ENCODE peak calls at places on chromosomes 12 and 14, in six cellular contexts. S is stomach, D is HepG2, W is tibial nerve, Y is sigmoid colon, F is upper lobe of left lung. A is an unnamed sample.

GRCh38 chr12:112967306-112967705 is 11.0 kb upstream of the OAS2 start:
- DNase-seq in Y (no peak), W (no peak), S (no peak), D (no peak), F (no peak), A (no peak)

GRCh38 chr14:99728231-99728920 is 44.3 kb downstream of the CYP46A1 start:
- DNase-seq in D (no peak), W (no peak), F (no peak), Y (peak), S (peak), A (peak)

GRCh38 chr14:72201645-72202044 is 269.4 kb downstream of the RGS6 start:
- DNase-seq in F (no peak), D (no peak), Y (no peak), W (no peak), S (no peak), A (no peak)

GRCh38 chr14:36238666-36239363 is 62.3 kb upstream of the PTCSC3 start:
- DNase-seq in S (no peak), F (peak), D (no peak), W (no peak), Y (no peak), A (no peak)

GRCh38 chr12:5428332-5429221 is 3.3 kb upstream of the NTF3 start:
- DNase-seq in F (no peak), S (no peak), W (no peak), D (no peak), Y (no peak), A (no peak)

GRCh38 chr14:68939893-68940613 is 39.0 kb downstream of the ACTN1 start:
- DNase-seq in F (no peak), W (peak), Y (peak), S (peak), D (peak), A (peak)

GRCh38 chr12:49818241-49818640 is 10.0 kb downstream of the NCKAP5L start:
- DNase-seq in S (no peak), W (no peak), Y (peak), D (no peak), F (no peak), A (no peak)

GRCh38 chr14:71856199-71856919 is 75.9 kb upstream of the RGS6 start:
- DNase-seq in S (no peak), W (no peak), F (no peak), Y (no peak), D (no peak), A (no peak)

GRCh38 chr14:70416322-70416716 is 571 bp downstream of the SYNJ2BP start:
- DNase-seq in F (no peak), Y (no peak), W (no peak), S (no peak), D (no peak), A (no peak)

GRCh38 chr12:64459388-64460024 is 7.6 kb downstream of the TBK1 start:
- DNase-seq in Y (no peak), D (no peak), S (no peak), W (no peak), F (peak), A (no peak)

GRCh38 chr12:24561411-24561871 is 387.5 kb downstream of the BCAT1 start:
- DNase-seq in S (no peak), Y (peak), D (no peak), W (no peak), F (no peak), A (no peak)

GRCh38 chr14:102316746-102317563 is 2.6 kb upstream of the ZNF839 start:
- DNase-seq in S (peak), D (peak), F (peak), Y (peak), W (peak), A (peak)
- TF ChIP-seq EP300 in S (no peak), D (no peak), F (no peak), Y (no peak), W (peak), A (no peak)

GRCh38 chr12:22624908-22625646 is at the start of gene ETNK1:
- DNase-seq in D (peak), F (peak), Y (peak), S (peak), W (peak), A (peak)
- TF ChIP-seq EP300 in D (no peak), F (peak), Y (no peak), S (peak), W (peak), A (no peak)

GRCh38 chr12:27018071-27018470 is 3.9 kb upstream of the TM7SF3 start:
- DNase-seq in Y (no peak), F (no peak), S (no peak), W (no peak), D (no peak), A (no peak)
- TF ChIP-seq EP300 in Y (no peak), F (no peak), S (no peak), W (no peak), D (no peak), A (no peak)

GRCh38 chr14:22646570-22647254 is 2.6 kb upstream of the OR6J1 start:
- DNase-seq in W (no peak), S (no peak), Y (no peak), F (no peak), D (no peak), A (no peak)
- TF ChIP-seq EP300 in W (no peak), S (no peak), Y (no peak), F (no peak), D (no peak), A (no peak)

GRCh38 chr14:95147597-95147996 is 9.7 kb downstream of the DICER1 start:
- DNase-seq in S (no peak), F (no peak), W (no peak), Y (no peak), D (no peak), A (no peak)

GRCh38 chr14:95149441-95149840 is 7.9 kb downstream of the DICER1 start:
- DNase-seq in D (no peak), F (no peak), W (no peak), Y (no peak), S (no peak), A (no peak)

GRCh38 chr14:95151561-95151960 is 5.8 kb downstream of the DICER1 start:
- DNase-seq in W (no peak), S (no peak), Y (no peak), D (no peak), F (no peak), A (no peak)

GRCh38 chr14:95153866-95154265 is 3.5 kb downstream of the DICER1 start:
- DNase-seq in Y (no peak), F (no peak), S (no peak), W (no peak), D (no peak), A (no peak)

DNA sequence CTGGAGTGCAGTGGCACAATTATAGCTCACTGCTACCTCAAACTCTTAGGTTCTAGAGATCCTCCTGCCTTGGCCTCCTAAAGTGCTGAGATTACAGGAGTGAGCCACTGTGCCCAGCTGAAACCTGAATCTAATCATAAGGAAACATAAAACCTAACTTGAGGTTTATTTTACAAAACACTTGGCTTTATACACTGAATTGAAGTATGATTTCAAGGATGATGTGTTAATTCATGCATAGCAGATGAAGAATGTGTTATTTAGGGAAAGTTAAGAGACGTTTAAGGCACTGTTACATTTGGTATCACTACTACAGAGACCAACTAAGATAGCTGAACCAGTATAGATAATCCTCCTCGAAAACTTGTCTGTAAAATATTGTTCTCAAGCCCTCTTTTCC is 6.4 kb downstream of the DICER1 start:
- DNase-seq in D (no peak), S (no peak), W (no peak), Y (no peak), F (no peak), A (no peak)
- TF ChIP-seq EP300 in D (no peak), S (no peak), W (no peak), Y (no peak), F (no peak), A (no peak)

DNA sequence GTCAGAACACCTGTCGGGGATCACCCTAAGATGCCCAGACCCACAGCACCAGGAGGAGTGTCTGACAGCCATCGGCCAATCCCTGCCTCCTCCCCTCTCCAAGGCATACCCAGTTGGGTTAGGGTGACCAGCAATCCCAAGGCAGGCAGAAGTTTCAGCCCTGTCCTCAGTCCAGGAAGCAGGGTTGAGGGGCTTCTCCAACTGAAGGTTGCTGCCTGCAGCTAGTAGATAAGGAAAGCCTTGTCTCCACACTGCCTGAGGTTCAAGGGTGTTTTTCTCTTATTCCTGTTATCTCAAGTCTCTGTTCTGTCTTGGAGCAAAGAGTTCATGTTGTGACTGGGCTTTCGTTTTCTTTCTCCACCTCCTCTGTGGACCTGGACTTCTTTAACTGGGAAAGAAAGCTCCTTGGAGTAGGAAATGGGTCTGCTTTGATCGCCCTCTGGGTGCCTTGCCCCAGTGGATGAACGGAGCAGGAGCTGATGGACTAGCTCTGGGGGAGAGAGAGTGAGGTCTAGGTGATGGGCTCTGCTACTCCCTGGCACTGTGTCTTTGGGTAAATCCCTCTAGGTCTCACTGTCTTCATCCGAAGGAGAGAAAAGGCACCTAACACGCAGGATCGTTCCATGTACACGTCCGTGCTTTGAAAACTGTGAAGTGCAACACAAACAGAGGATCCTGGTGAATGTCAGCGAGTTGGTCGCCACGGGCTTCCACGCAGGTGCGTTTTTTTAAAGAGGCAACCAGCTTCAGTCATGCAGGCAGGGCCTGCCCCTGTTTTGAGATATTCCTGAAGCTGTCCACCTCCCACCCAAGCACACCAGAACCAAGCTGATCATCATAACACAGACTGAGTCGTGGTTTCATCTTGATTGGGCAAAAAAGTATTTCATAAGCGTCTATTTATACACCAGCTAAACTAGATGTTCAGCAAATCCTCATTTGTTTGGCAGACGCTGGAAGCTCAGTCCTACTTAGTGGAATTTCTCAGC is 52.5 kb upstream of the FOXN3 start:
- DNase-seq in W (no peak), F (no peak), S (no peak), D (no peak), Y (no peak), A (no peak)
- TF ChIP-seq EP300 in W (no peak), F (no peak), S (no peak), D (no peak), Y (no peak), A (no peak)

DNA sequence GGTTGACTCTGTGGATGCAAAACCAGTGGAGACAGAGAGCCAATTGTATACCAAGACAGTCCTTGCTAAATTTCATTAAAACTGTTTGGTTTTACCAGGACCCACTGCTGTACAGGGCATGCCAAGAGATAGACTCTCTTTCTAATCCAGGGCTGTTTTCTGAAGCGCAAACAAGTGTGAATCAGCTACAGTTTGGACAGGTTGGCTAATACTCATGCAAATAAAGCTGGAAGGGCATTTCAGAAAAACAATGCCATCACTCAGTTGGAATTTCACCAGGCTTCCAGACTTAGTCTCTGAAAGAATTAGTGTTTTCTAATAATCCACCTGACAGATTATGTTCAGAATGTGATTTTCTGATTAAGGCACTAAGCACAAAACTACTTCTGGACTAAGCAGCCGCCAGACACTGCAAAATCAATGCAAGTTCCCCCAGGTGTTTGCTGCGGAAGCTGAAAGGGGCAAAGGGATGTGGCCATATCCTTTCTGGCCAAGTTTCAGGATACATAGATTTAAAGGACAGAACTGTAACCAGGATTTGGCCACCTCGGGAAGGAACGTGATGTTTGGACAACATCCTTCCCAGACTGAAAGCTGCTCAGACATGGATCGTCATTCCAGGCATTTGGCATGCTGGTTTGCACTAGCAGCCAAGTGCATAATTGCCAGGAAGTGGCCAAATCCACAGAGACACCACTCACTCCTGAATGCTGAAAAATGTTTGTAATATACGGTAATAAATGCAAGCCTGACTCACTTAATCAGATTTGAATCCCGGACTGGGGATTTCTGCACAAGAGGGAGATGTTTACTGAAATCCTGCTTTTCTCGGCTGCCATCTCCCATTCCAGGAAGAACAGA is 32.0 kb upstream of the CDKN3 start:
- DNase-seq in Y (no peak), S (no peak), D (peak), F (no peak), W (no peak), A (no peak)
- TF ChIP-seq EP300 in Y (no peak), S (peak), D (no peak), F (peak), W (peak), A (peak)

DNA sequence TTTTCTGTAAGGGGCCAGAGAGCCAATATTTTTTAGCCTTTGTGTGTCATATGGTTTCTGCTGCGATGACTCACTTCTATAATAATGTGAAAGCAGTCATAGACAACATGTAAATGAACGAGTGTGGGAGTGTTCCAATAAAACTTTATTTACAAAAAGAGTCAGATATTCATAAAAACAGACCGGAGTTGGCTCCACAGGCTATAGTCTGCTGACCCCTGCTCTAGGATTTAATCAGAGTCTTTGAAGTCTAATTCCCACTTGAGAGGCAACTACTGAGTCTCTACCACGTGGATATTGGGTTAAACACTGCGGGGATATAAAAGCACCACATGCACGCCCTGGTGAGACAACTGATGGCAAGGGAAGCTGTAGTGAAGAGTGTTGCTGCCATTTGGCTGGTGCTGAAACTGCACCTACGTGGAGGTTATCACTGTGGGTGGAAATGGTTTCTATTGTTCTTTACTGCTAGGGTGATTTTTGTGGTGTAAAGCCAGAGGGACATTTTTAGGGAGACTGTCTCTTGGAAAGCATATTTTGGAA is 3.6 kb upstream of the NINJ2 start:
- DNase-seq in D (no peak), Y (no peak), F (no peak), S (no peak), W (no peak), A (no peak)
- TF ChIP-seq EP300 in D (no peak), Y (no peak), F (no peak), S (no peak), W (no peak), A (no peak)

GRCh38 chr14:91510171-91511013 is at the start of gene PPP4R3A:
- DNase-seq in W (peak), Y (peak), S (peak), F (peak), D (peak), A (peak)
- TF ChIP-seq EP300 in W (peak), Y (no peak), S (no peak), F (peak), D (no peak), A (peak)

DNA sequence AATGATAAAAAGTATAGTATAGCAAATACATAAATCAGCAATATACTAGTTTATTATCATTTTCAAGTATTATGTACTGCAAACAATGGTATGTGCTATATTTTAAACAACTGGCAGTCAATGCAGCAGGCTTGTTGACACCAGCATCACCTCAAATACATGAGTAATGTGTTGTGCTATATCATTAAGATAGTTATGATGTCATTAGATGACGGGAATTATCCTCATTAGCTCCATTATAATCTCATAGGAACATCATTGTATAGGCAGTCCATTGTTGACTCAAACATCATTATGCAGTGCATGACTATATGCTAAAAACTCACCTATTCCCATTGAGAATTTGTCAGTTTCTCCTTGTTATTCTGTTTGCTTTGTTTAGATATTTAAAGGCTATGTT is 85.4 kb downstream of the PRKD1 start:
- DNase-seq in W (no peak), Y (no peak), D (no peak), S (no peak), F (no peak), A (no peak)
- TF ChIP-seq EP300 in W (no peak), Y (no peak), D (no peak), S (no peak), F (no peak), A (no peak)